ENCODE peak calls at places on chromosome 1, in seven cellular contexts. L is tibial artery; F is head of caudate nucleus; Q is fibroblast of pulmonary artery; U is ovary; N is endothelial cell; M is activated CD4-positive, alpha-beta T cell treated with anti-CD3 and anti-CD28 coated beads, Interleukin-2, amount 10 ng/mL, durations not matched to agents 7 days and 5 days. C is an unnamed sample.

GRCh38 chr1:117930173-117930447 is 571 bp downstream of the WDR3 start:
- DNase-seq in F (no peak), Q (no peak), U (no peak), L (no peak), N (no peak), M (no peak), C (no peak)

GRCh38 chr1:44677201-44677520 is 2.6 kb downstream of the ARMH1 start:
- DNase-seq in N (no peak), L (no peak), F (no peak), U (no peak), Q (peak), M (no peak), C (no peak)

GRCh38 chr1:59298710-59299346 is 1.9 kb downstream of the FGGY start:
- DNase-seq in N (no peak), M (no peak), U (no peak), F (no peak), L (no peak), Q (no peak), C (no peak)

GRCh38 chr1:234863596-234863995 is 253.6 kb upstream of the IRF2BP2 start:
- DNase-seq in F (no peak), M (no peak), U (no peak), L (no peak), N (no peak), Q (peak), C (peak)

GRCh38 chr1:225961659-225962439 is 20.8 kb upstream of the LEFTY2 start:
- DNase-seq in Q (no peak), U (no peak), L (no peak), F (no peak), N (no peak), M (no peak), C (no peak)

GRCh38 chr1:7902478-7903084 is 38.1 kb downstream of the TNFRSF9 start:
- DNase-seq in U (peak), N (peak), L (peak), Q (peak), F (peak), M (peak), C (no peak)

GRCh38 chr1:171636141-171636540 is 14.1 kb downstream of the MYOCOS start:
- DNase-seq in F (no peak), Q (peak), U (no peak), M (no peak), L (no peak), N (peak), C (no peak)

GRCh38 chr1:196407358-196408041 is 200.7 kb downstream of the KCNT2 start:
- DNase-seq in M (no peak), L (no peak), F (no peak), Q (peak), U (no peak), N (no peak), C (no peak)

GRCh38 chr1:115649964-115650363 is 8.2 kb downstream of the VANGL1 start:
- DNase-seq in N (no peak), M (no peak), F (no peak), L (no peak), Q (no peak), U (no peak), C (no peak)

GRCh38 chr1:150582371-150582770 is 3.0 kb upstream of the MCL1 start:
- DNase-seq in N (no peak), Q (peak), L (no peak), U (no peak), M (no peak), F (no peak), C (no peak)

C was measured in right atrium auricular region.